ENCODE peak calls at places on chromosomes 1 and 21, in seven cellular contexts. S is MM.1S; N is ascending aorta; Q is CD8-positive, alpha-beta T cell; U is pancreas; A is psoas muscle; V is A673. M is an unnamed sample. For H3K4me1 and H3K36me3, the result is how much of the 10 kb centered on the place peaks cover.

GRCh38 chr1:154730251-154730650 is 122.3 kb upstream of the ADAR start:
- DNase-seq in S (no peak), N (no peak), Q (no peak), U (no peak), A (no peak), V (peak), M (no peak)

GRCh38 chr1:19257178-19257914 is 5.7 kb downstream of the MRTO4 start:
- DNase-seq in S (no peak), N (no peak), Q (no peak), U (no peak), A (no peak), V (no peak), M (no peak)

GRCh38 chr1:233675394-233675793 is 61.5 kb downstream of the KCNK1 start:
- DNase-seq in S (no peak), N (no peak), Q (no peak), U (no peak), A (no peak), V (no peak), M (no peak)

GRCh38 chr1:44418022-44418673 is 13.1 kb downstream of the RNF220 start:
- DNase-seq in S (no peak), N (no peak), Q (no peak), U (no peak), A (no peak), V (no peak), M (no peak)

GRCh38 chr1:177227978-177228720 is 57.4 kb downstream of the BRINP2 start:
- DNase-seq in S (no peak), N (no peak), Q (no peak), U (no peak), A (no peak), V (peak), M (no peak)

GRCh38 chr1:159120317-159120716 is 43.8 kb upstream of the AIM2 start:
- DNase-seq in S (no peak), N (no peak), Q (no peak), U (no peak), A (no peak), V (no peak), M (no peak)

GRCh38 chr1:213131851-213132655 is 81.0 kb downstream of the RPS6KC1 start:
- DNase-seq in S (no peak), N (no peak), Q (no peak), U (no peak), A (no peak), V (no peak), M (no peak)

GRCh38 chr21:45091540-45092322 is 17.4 kb downstream of the ADARB1 start:
- DNase-seq in S (no peak), N (no peak), Q (no peak), U (no peak), A (no peak), V (no peak), M (no peak)

GRCh38 chr1:40032240-40032891 is 8.2 kb upstream of the CAP1 start:
- DNase-seq in S (peak), N (no peak), Q (peak), U (peak), A (peak), V (peak), M (peak)

GRCh38 chr1:88802950-88803349 is 88.4 kb downstream of the GTF2B start:
- DNase-seq in S (no peak), N (no peak), Q (no peak), U (no peak), A (no peak), V (peak), M (no peak)

GRCh38 chr1:228778466-228778865 is 43.2 kb downstream of the RHOU start:
- DNase-seq in S (no peak), N (no peak), Q (no peak), U (no peak), A (no peak), V (no peak), M (no peak)

GRCh38 chr1:218224101-218224500 is 61.0 kb upstream of the RRP15 start:
- DNase-seq in S (no peak), N (no peak), Q (no peak), U (no peak), A (no peak), V (no peak), M (no peak)

GRCh38 chr1:8137406-8138244 is 111.5 kb upstream of the ERRFI1 start:
- DNase-seq in S (no peak), N (peak), Q (no peak), U (no peak), A (peak), V (no peak), M (no peak)

GRCh38 chr1:154434346-154435075 is 29.4 kb downstream of the IL6R start:
- DNase-seq in S (no peak), N (peak), Q (no peak), U (no peak), A (peak), V (peak), M (no peak)

GRCh38 chr1:23562138-23562819 is 3.0 kb upstream of the ID3 start:
- DNase-seq in S (peak), N (peak), Q (peak), U (peak), A (peak), V (peak), M (no peak)

GRCh38 chr1:36925251-36925650 is 109.1 kb downstream of the GRIK3 start:
- DNase-seq in S (no peak), N (no peak), Q (no peak), U (no peak), A (no peak), V (no peak), M (no peak)

GRCh38 chr1:234315091-234315541 is 58.1 kb upstream of the COA6 start:
- DNase-seq in S (no peak), N (no peak), Q (peak), U (no peak), A (no peak), V (peak), M (no peak)

GRCh38 chr1:91091812-91092211 is 70.0 kb upstream of the ZNF644 start:
- DNase-seq in S (no peak), N (no peak), Q (no peak), U (no peak), A (no peak), V (peak), M (no peak)

GRCh38 chr1:238438296-238439275 is 547.9 kb upstream of the ZP4 start:
- DNase-seq in S (no peak), N (no peak), Q (no peak), U (no peak), A (no peak), V (peak), M (no peak)

GRCh38 chr1:116002781-116003455 is 26.6 kb downstream of the SLC22A15 start:
- DNase-seq in S (no peak), N (no peak), Q (no peak), U (peak), A (no peak), V (no peak), M (no peak)

GRCh38 chr1:246221390-246222240 is 285.5 kb downstream of the SMYD3 start:
- DNase-seq in S (no peak), N (no peak), Q (no peak), U (no peak), A (no peak), V (no peak), M (no peak)

GRCh38 chr1:21206117-21206516 is 29.4 kb upstream of the EIF4G3 start:
- DNase-seq in S (no peak), N (no peak), Q (no peak), U (no peak), A (no peak), V (no peak), M (no peak)

GRCh38 chr1:103106426-103107321 is 1.6 kb downstream of the COL11A1 start:
- DNase-seq in S (peak), N (no peak), Q (no peak), U (peak), A (peak), V (peak), M (no peak)

GRCh38 chr1:30877205-30877912 is 31.2 kb downstream of the SDC3 start:
- DNase-seq in S (no peak), N (peak), Q (no peak), U (peak), A (peak), V (peak), M (no peak)

GRCh38 chr21:42113926-42114409 is 42.9 kb downstream of the UMODL1 start:
- DNase-seq in S (no peak), N (no peak), Q (no peak), U (no peak), A (peak), V (no peak), M (no peak)

GRCh38 chr1:36087233-36088123 is 1.2 kb upstream of the ADPRS start:
- DNase-seq in S (no peak), N (no peak), Q (no peak), U (no peak), A (no peak), V (no peak), M (no peak)

GRCh38 chr1:190479028-190479427 is 1.4 kb upstream of the BRINP3 start:
- DNase-seq in S (no peak), N (no peak), Q (no peak), U (no peak), A (no peak), V (peak), M (no peak)

GRCh38 chr1:94542088-94542671 is 621 bp upstream of the F3 start:
- DNase-seq in S (peak), N (no peak), Q (no peak), U (peak), A (peak), V (peak), M (no peak)

GRCh38 chr1:46526689-46527291 is 24.7 kb downstream of the KNCN start:
- DNase-seq in S (no peak), N (no peak), Q (no peak), U (no peak), A (no peak), V (no peak), M (no peak)

GRCh38 chr1:225887030-225887314 is 2.0 kb downstream of the LEFTY1 start:
- DNase-seq in S (no peak), N (no peak), Q (no peak), U (no peak), A (no peak), V (no peak), M (no peak)
- H3K27ac ChIP-seq in S (no peak), N (no peak), Q (no peak), U (no peak), A (no peak), V (no peak), M (no peak)

DNA sequence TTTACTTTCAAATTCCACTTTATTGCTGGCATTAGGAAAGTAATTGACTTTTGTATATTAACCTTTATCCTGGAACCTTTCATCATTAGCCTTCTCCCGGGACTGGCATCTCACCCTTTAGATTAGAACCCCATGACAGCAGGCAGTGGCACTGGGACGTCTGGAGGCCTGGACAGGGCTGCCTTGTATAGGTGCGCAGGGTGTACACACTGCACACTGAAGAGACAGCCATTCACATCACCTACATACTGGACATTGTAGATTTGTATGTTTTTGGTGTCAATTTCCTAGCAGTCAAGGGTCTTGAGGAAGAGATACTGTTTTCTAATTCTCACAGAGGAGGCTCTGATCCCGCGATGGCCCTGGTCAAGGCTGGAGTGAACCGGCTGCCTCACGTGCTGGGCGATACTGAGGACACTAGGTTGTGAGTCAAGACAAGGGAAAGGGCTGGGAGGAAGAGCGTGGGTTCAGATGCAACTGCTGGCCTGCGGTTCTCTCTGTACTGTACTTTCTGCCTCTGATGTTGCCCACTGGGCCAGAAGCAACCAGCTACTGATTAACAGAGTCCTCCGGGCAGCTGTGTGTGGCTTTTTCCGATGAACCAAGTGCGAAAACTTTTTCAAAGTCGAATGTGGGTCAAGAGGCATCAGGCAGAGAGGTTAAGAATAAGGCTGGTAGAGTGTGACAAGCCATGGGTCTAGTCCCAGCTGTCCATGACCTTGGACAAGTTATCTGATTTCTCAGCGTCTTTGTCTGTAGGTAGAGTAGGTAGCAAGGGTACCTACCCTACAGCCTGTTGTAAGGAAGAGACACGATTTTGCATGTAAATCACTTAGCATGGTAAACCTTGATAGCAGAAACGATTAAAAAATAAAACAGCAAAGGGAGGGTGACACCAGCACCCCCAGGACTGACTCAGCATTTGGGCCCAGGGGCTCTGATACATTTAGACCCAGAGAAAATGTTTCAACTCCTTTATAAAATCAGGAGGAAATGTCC is 38.2 kb upstream of the SLC25A33 start:
- DNase-seq in S (no peak), N (no peak), Q (no peak), U (no peak), A (no peak), V (no peak), M (no peak)
- H3K4me1 ChIP-seq in S (under half), N (under half), Q (under half), U (under half), A (under half), V (under half), M (under half)

DNA sequence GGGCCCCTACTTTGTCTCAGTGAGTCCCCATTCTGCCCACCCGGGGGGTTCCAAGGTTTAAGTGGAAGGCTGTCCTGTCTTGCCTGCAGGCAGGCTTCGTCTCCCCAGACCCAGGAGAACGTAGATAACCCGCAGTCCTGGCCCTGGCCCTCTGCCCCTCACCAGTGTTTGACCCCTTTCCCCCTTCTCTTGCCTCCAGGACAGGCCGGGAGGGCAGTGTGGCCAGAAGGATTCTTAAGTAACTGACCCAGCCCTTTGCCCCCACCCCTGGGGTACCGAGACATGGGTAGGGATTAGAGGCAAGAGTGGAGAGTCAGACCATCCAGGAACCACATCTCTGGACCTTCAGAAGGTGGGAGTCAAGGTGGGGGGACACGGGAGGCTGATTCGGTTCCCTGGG is 8.8 kb downstream of the TMEM222 start:
- DNase-seq in S (no peak), N (no peak), Q (no peak), U (no peak), A (no peak), V (no peak), M (no peak)
- H3K36me3 ChIP-seq in S (under half), N (half or more), Q (under half), U (under half), A (half or more), V (under half), M (half or more)

DNA sequence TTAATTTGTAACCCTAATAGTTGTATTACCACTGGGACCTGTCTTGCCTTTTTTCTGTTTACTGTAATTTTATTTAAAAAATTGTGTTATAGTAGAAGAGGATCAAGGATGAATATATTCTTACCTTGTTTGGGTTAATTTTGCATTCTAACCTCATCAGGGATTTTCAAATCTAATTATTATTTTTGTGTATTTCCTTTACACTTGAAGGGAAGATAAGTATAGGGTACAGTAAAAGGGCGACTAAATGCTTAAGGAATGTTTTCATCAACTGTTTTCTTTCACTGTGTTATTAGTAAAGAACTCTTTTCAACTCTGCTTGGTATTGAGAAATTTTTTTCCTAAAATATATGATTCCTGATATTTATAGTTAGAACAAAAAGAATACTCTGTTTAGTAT is 33.3 kb downstream of the OSBPL9 start:
- DNase-seq in S (no peak), N (no peak), Q (no peak), U (no peak), A (no peak), V (no peak), M (no peak)
- H3K27ac ChIP-seq in S (no peak), N (peak), Q (no peak), U (no peak), A (peak), V (no peak), M (no peak)

DNA sequence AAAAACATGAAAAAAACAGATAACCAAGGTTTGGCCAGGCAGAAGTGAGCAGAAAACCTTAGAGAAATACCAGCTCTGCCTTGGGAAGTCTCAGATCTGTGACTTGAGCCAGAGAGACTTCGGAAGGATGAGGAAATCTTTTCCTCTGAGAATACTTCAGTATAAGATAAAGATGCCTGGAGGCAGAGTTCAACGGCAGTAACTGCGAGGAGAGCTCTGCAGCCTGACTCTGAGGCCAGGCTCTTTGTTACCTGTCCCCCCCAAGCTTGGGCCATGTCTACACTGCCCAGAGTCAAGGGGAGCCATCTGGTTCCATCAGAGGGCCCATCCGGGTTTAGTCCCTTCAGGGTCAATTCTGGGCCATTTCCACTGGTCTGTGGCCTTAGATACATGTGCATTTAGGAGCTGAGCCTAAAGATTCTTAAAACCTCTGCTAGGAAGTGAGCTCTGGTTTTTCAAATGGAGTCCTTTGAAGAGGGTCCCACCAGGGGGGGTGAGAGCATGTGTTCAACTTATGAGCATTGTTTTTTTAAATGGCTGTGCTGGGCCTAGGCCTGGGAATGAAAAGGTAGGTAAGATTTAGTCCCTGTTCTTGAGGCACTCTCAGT is 8.7 kb downstream of the KIRREL1 start:
- DNase-seq in S (no peak), N (no peak), Q (no peak), U (no peak), A (no peak), V (no peak), M (no peak)
- H3K4me1 ChIP-seq in S (under half), N (half or more), Q (under half), U (under half), A (under half), V (half or more), M (under half)

GRCh38 chr1:113123737-113124136 is 50.7 kb downstream of the LRIG2 start:
- DNase-seq in S (no peak), N (no peak), Q (no peak), U (no peak), A (no peak), V (no peak), M (no peak)

GRCh38 chr1:113118266-113118665 is 45.3 kb downstream of the LRIG2 start:
- DNase-seq in S (no peak), N (no peak), Q (no peak), U (no peak), A (no peak), V (no peak), M (no peak)
- H3K36me3 ChIP-seq in S (under half), N (half or more), Q (half or more), U (under half), A (half or more), V (half or more), M (half or more)

M was measured in effector memory CD4-positive, alpha-beta T cell.